ENCODE peak calls at places on chromosomes 12 and 14, in eight cellular contexts. B, L, H, W, G, D, R and E are unnamed samples.

GRCh38 chr12:26723379-26724308 is 109.3 kb downstream of the ITPR2 start:
- DNase-seq in B (peak), L (no peak), H (no peak), W (peak), G (no peak), D (no peak), R (no peak), E (no peak)

GRCh38 chr12:122309564-122310121 is 43.3 kb upstream of the VPS33A start:
- DNase-seq in B (no peak), L (no peak), H (no peak), W (no peak), G (no peak), D (no peak), R (no peak), E (no peak)

GRCh38 chr14:99266181-99267178 is 5.5 kb downstream of the BCL11B start:
- DNase-seq in B (peak), L (no peak), H (peak), W (peak), G (peak), D (peak), R (peak), E (peak)

GRCh38 chr12:1842905-1843640 is 22.7 kb downstream of the LRTM2 start:
- DNase-seq in B (no peak), L (no peak), H (peak), W (no peak), G (no peak), D (no peak), R (no peak), E (no peak)

GRCh38 chr12:1162083-1162760 is 171.2 kb downstream of the ERC1 start:
- DNase-seq in B (no peak), L (no peak), H (no peak), W (no peak), G (no peak), D (no peak), R (peak), E (no peak)

GRCh38 chr12:115322275-115322674 is 638.3 kb upstream of the TBX3 start:
- DNase-seq in B (peak), L (no peak), H (no peak), W (peak), G (no peak), D (no peak), R (no peak), E (no peak)

GRCh38 chr12:67818379-67819001 is 169.9 kb downstream of the DYRK2 start:
- DNase-seq in B (no peak), L (no peak), H (no peak), W (no peak), G (no peak), D (no peak), R (no peak), E (no peak)

GRCh38 chr12:114764516-114764915 is 80.5 kb upstream of the TBX3 start:
- DNase-seq in B (no peak), L (no peak), H (no peak), W (peak), G (no peak), D (no peak), R (peak), E (no peak)

GRCh38 chr14:78417532-78417931 is 247.4 kb downstream of the NRXN3 start:
- DNase-seq in B (no peak), L (no peak), H (no peak), W (no peak), G (no peak), D (no peak), R (no peak), E (peak)

GRCh38 chr12:79454338-79454777 is 236.4 kb downstream of the PAWR start:
- DNase-seq in B (peak), L (no peak), H (no peak), W (peak), G (no peak), D (no peak), R (no peak), E (no peak)

GRCh38 chr14:104293851-104294627 is 155.7 kb downstream of the KIF26A start:
- DNase-seq in B (no peak), L (no peak), H (no peak), W (no peak), G (peak), D (peak), R (peak), E (no peak)

DNA sequence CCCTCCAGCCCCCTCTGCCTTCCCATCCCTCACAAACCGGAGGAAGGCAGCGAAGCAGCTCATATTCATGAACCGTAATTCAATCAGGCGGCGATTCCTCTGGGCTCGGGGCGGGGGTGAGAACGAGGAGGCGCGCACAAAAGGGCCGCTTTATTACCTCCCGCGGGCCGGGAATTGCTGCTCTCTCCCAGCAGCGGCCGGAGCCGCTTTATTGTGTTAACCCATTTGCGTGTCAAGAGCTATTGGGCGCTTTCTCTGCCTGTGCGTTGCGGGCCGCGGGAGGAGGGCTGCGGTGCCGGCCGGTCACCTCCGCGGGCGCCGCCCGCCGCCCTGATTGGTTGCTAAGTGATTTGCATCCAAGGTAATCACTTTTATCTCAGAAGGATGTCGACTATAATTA is 4.8 kb downstream of the FAM222A start:
- DNase-seq in B (no peak), L (peak), H (no peak), W (no peak), G (peak), D (no peak), R (peak), E (no peak)
- H3K4me3 ChIP-seq in B (no peak), L (no peak), H (no peak), W (no peak), G (no peak), D (no peak), R (peak), E (no peak)

DNA sequence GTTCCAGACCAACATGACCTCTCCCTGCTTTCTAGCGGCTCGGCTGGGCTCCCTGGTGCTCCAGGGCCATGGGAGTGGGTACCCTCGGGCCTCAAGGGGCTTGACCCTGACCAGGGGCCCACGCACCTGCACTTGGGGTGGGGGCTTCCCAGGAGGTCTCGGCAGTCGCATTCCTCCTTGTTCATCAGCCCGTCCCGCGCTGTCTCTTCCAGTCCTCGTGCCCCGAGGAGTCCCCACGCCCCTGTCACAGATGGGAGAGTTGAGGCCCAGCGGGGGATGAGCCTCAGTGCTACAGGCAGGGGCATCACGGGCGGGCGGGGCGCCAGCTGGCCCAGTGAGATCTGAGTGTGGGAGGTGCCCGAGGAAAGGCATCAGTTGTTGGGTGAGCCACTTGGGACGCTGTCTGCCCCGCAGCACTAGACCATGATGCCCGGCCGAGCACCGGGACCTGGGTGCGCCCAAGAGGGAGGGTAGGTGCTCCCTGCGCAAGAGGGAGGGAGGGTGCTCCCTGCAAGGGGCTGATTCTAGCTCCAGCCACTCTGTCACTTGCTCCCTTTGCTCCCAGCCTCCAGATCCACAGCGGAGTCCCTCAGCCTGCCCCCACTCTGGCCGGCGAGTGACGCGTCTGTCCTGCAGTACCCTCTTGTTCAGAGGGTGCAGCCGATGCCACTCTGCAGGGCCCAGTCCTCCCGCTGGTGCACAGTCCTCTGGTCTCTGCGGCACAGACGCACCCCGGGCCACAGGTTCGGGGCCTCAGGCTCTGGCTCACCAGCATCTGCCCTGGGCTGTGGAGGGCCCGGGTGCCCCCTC is 23.8 kb downstream of the MMP17 start:
- DNase-seq in B (no peak), L (no peak), H (peak), W (no peak), G (peak), D (no peak), R (no peak), E (no peak)
- H3K4me3 ChIP-seq in B (no peak), L (no peak), H (peak), W (no peak), G (no peak), D (no peak), R (no peak), E (no peak)

GRCh38 chr12:51953925-51954324 is 2.4 kb downstream of the ACVR1B start:
- DNase-seq in B (no peak), L (no peak), H (no peak), W (no peak), G (no peak), D (no peak), R (no peak), E (no peak)
- H3K4me3 ChIP-seq in B (no peak), L (no peak), H (no peak), W (peak), G (no peak), D (no peak), R (no peak), E (no peak)

GRCh38 chr12:132618683-132619043 is at the start of gene P2RX2:
- DNase-seq in B (no peak), L (no peak), H (no peak), W (no peak), G (no peak), D (no peak), R (peak), E (no peak)
- H3K4me3 ChIP-seq in B (no peak), L (peak), H (no peak), W (no peak), G (no peak), D (peak), R (peak), E (no peak)

DNA sequence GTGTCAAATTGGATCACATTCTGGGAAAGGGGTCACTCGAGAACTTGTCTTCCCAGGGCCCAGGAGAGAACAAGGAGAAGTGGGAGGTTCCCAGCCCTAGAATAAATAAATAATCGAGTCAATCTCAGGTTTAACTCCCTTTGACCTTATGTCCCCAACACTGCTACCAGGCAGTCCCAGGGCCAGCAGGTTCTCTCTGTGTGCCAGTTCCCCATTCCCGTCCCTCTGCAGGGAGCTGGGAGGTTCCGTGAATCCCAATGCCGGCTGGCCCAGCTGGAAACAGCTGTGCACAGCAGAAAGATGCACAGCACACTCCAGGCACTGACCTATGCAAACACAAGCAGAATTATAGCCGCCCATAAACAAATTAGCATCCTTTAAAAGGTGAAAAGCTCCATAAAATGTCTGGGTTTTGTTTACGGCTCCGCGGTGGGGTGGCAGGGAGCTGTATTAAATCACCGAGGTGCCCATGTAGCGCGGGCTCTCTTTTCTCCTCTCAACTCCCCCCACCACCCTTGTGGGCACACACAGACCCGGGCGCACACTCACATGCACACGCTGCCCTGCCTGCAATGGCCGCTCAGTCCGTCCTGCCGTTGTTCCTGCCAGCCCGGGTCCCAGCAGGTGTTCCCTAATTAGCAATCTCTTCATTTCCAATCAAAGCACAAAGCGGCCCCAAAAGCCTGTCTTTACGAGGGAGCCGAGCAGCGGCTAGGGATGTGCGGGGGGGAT is 46.6 kb upstream of the ESRRB start:
- DNase-seq in B (no peak), L (peak), H (no peak), W (no peak), G (no peak), D (no peak), R (peak), E (no peak)
- H3K4me3 ChIP-seq in B (no peak), L (no peak), H (no peak), W (no peak), G (no peak), D (no peak), R (peak), E (no peak)

DNA sequence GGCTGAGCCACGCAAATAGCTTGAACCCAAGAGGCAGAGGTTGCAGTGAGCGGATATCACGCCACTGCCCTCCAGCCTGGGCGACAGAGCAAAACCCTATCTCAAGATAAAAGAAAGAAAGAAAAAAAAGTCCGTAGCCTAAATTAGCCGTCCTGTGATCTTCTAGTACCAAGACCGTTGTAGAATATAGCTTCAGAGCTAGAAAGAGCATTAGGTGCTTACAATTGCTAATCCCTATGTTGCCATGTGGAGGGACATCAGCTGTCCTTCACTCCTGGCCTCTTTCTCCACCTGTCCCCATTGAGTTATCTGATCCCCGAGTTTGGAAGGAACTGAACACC is 1.2 kb downstream of the CDKN3 start:
- DNase-seq in B (no peak), L (no peak), H (no peak), W (no peak), G (no peak), D (no peak), R (no peak), E (no peak)
- H3K4me3 ChIP-seq in B (no peak), L (no peak), H (peak), W (no peak), G (no peak), D (peak), R (peak), E (peak)

GRCh38 chr12:104304261-104305004 is 894 bp downstream of the EID3 start:
- DNase-seq in B (no peak), L (no peak), H (no peak), W (peak), G (no peak), D (no peak), R (no peak), E (no peak)
- H3K4me3 ChIP-seq in B (no peak), L (no peak), H (no peak), W (peak), G (no peak), D (peak), R (no peak), E (no peak)

GRCh38 chr12:108046135-108046534 is 83.0 kb upstream of the WSCD2 start:
- DNase-seq in B (no peak), L (no peak), H (no peak), W (no peak), G (no peak), D (no peak), R (no peak), E (no peak)
- H3K4me3 ChIP-seq in B (no peak), L (no peak), H (no peak), W (no peak), G (no peak), D (no peak), R (no peak), E (no peak)

GRCh38 chr12:108696996-108697290 is 34.4 kb downstream of the CORO1C start:
- DNase-seq in B (no peak), L (no peak), H (no peak), W (no peak), G (no peak), D (no peak), R (no peak), E (no peak)

GRCh38 chr12:108694812-108695278 is 36.5 kb downstream of the CORO1C start:
- DNase-seq in B (peak), L (no peak), H (no peak), W (peak), G (no peak), D (no peak), R (no peak), E (no peak)

GRCh38 chr12:108697905-108698304 is 33.4 kb downstream of the CORO1C start:
- DNase-seq in B (no peak), L (no peak), H (no peak), W (no peak), G (no peak), D (no peak), R (no peak), E (no peak)

GRCh38 chr12:108693781-108694180 is 37.5 kb downstream of the CORO1C start:
- DNase-seq in B (no peak), L (no peak), H (no peak), W (no peak), G (no peak), D (no peak), R (no peak), E (no peak)

DNA sequence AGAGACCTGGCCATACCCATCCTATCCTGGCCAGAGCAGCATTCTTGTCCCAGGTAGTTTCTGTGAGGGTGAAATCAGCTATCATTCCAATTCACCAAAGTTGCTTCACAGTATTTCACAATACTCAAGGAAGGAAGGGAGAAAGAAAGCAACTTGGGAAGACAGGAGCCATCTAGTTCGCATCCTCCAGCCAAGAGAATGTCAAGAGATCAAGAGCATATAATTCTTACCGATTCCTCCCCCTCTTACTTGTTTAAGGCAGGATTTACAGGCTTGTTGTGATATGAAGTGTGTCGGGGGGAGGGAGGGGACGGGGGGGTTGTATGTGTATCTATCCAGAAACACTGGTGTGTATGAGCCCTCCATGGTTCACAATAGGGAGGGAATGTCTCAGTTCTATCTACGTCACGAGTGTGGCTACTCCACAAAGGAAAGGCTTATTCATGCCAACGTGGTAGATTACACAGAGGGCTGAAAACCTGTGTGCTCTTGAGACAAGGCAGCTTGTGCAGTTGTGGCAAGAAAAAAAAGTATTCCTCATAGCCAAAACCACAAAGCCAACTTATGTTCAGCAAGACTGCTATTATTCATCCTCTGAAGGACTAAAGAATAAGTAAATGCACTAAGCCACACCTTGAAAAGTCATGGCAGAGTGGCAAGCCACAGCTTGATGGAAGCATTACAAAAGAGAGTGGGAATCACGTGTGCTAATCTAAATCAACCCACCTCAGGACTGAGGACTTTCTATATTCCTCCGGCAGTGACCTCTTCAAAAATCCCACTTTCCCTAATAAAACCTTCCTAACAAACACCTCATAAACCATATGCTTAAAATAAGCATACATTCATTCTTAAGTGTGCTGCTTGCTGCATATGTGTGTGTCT is 35.0 kb downstream of the CORO1C start:
- DNase-seq in B (peak), L (no peak), H (peak), W (peak), G (no peak), D (no peak), R (no peak), E (peak)
- H3K4me3 ChIP-seq in B (no peak), L (no peak), H (no peak), W (peak), G (no peak), D (no peak), R (no peak), E (peak)